ENCODE peak calls at places on chromosomes 7 and 10, in four cellular contexts. M is fibroblast of the aortic adventitia, H is endothelial cell, C is fibroblast of lung. G is an unnamed sample.

GRCh38 chr7:11831383-11831726 is 643 bp downstream of the THSD7A start:
- DNase-seq in M (peak), H (no peak), C (no peak), G (no peak)

GRCh38 chr7:76044375-76044774 is 3.4 kb downstream of the STYXL1 start:
- DNase-seq in M (no peak), H (no peak), C (no peak), G (no peak)

GRCh38 chr7:16792299-16792698 is 12.5 kb downstream of the AGR2 start:
- DNase-seq in M (no peak), H (no peak), C (no peak), G (no peak)

GRCh38 chr7:140646931-140647647 is 6.5 kb upstream of the DENND2A start:
- DNase-seq in M (peak), H (peak), C (peak), G (peak)

GRCh38 chr10:52525761-52526160 is 211.7 kb downstream of the DKK1 start:
- DNase-seq in M (peak), H (no peak), C (peak), G (no peak)

GRCh38 chr10:46298346-46299266 is 11.8 kb downstream of the ANTXRL start:
- DNase-seq in M (no peak), H (no peak), C (no peak), G (no peak)

GRCh38 chr7:33792547-33793105 is 112.7 kb upstream of the BMPER start:
- DNase-seq in M (no peak), H (no peak), C (no peak), G (no peak)

GRCh38 chr7:74572301-74573090 is 85.0 kb upstream of the GTF2I start:
- DNase-seq in M (no peak), H (no peak), C (no peak), G (no peak)

GRCh38 chr10:620417-620816 is 69.1 kb downstream of the DIP2C start:
- DNase-seq in M (no peak), H (no peak), C (no peak), G (no peak)

GRCh38 chr7:25101817-25102216 is 23.2 kb downstream of the CYCS start:
- DNase-seq in M (no peak), H (no peak), C (no peak), G (no peak)